ENCODE peak calls at places on chromosomes 11 and 22, in eight cellular contexts. R is heart left ventricle, U is HL-60, G is SK-N-SH, C is body of pancreas, H is tibial nerve, Z is lower lobe of right lung, P is gastrocnemius medialis. N is an unnamed sample.

GRCh38 chr11:119759324-119759723 is 30.3 kb upstream of the NECTIN1 start:
- DNase-seq in P (no peak), G (no peak), Z (no peak), C (no peak), U (no peak), R (no peak), H (no peak), N (no peak)

GRCh38 chr11:70674605-70675004 is 276.3 kb downstream of the CTTN start:
- DNase-seq in G (no peak), P (no peak), R (no peak), H (no peak), Z (peak), C (no peak), U (no peak), N (no peak)

GRCh38 chr22:30226192-30226832 is 20.2 kb downstream of the LIF start:
- DNase-seq in G (no peak), R (no peak), H (no peak), P (no peak), Z (no peak), U (no peak), C (no peak), N (no peak)

GRCh38 chr11:60959445-60959844 is 7.5 kb upstream of the SLC15A3 start:
- DNase-seq in H (no peak), R (no peak), G (no peak), Z (no peak), U (no peak), P (no peak), C (no peak), N (no peak)

GRCh38 chr11:86571273-86571948 is 101.0 kb downstream of the ME3 start:
- DNase-seq in R (no peak), G (peak), C (no peak), P (no peak), Z (no peak), H (no peak), U (no peak), N (no peak)

GRCh38 chr22:32775957-32776356 is 25.5 kb upstream of the TIMP3 start:
- DNase-seq in R (no peak), H (no peak), C (no peak), G (peak), Z (no peak), U (peak), P (no peak), N (no peak)

GRCh38 chr11:75323609-75324008 is 27.9 kb downstream of the ARRB1 start:
- DNase-seq in H (no peak), P (no peak), R (no peak), C (peak), Z (no peak), G (no peak), U (no peak), N (no peak)

GRCh38 chr11:131495417-131495816 is 125.0 kb downstream of the NTM start:
- DNase-seq in H (peak), G (no peak), U (no peak), C (peak), P (no peak), R (no peak), Z (no peak), N (no peak)

GRCh38 chr11:132205496-132205895 is 835.1 kb downstream of the NTM start:
- DNase-seq in G (no peak), C (no peak), H (no peak), Z (no peak), P (no peak), U (no peak), R (no peak), N (no peak)

GRCh38 chr11:3840870-3841425 is at the start of gene RHOG:
- DNase-seq in G (peak), H (peak), C (peak), Z (peak), P (peak), R (peak), U (peak), N (no peak)

GRCh38 chr11:115581871-115582639 is 77.8 kb upstream of the CADM1 start:
- DNase-seq in U (no peak), H (no peak), R (no peak), P (no peak), C (no peak), G (peak), Z (no peak), N (no peak)

GRCh38 chr11:12986194-12986898 is 22.8 kb upstream of the RASSF10 start:
- DNase-seq in U (no peak), Z (no peak), P (no peak), C (no peak), H (no peak), G (no peak), R (no peak), N (no peak)

GRCh38 chr22:37827056-37827455 is 3.9 kb downstream of the GALR3 start:
- DNase-seq in R (no peak), H (no peak), C (no peak), G (no peak), P (no peak), U (no peak), Z (no peak), N (no peak)

GRCh38 chr11:130583866-130584265 is 135.4 kb downstream of the ADAMTS15 start:
- DNase-seq in G (no peak), U (no peak), H (no peak), R (no peak), Z (no peak), C (no peak), P (no peak), N (no peak)

GRCh38 chr11:74989269-74989655 is 529 bp downstream of the NEU3 start:
- DNase-seq in C (no peak), H (no peak), Z (no peak), R (no peak), U (peak), G (peak), P (no peak), N (no peak)

GRCh38 chr11:91243630-91244029 is 981.0 kb upstream of the FAT3 start:
- DNase-seq in Z (no peak), U (no peak), P (no peak), C (no peak), R (no peak), H (no peak), G (no peak), N (no peak)

GRCh38 chr11:114058026-114058706 is 1.3 kb upstream of the ZBTB16 start:
- DNase-seq in C (peak), R (no peak), U (no peak), P (peak), H (no peak), Z (peak), G (no peak), N (no peak)

GRCh38 chr22:33438273-33438672 is 380.1 kb upstream of the SYN3 start:
- DNase-seq in Z (no peak), G (no peak), C (no peak), R (no peak), U (no peak), P (no peak), H (no peak), N (no peak)

GRCh38 chr11:34185926-34186841 is 80.8 kb downstream of the NAT10 start:
- DNase-seq in P (no peak), Z (no peak), H (no peak), C (no peak), U (no peak), R (no peak), G (no peak), N (no peak)

GRCh38 chr11:77130763-77131513 is 2.9 kb downstream of the MYO7A start:
- DNase-seq in U (no peak), C (peak), Z (no peak), G (peak), P (no peak), H (peak), R (peak), N (no peak)

GRCh38 chr11:60376601-60377000 is 1.7 kb upstream of the MS4A7 start:
- DNase-seq in C (no peak), U (no peak), H (no peak), R (no peak), Z (no peak), G (no peak), P (no peak), N (no peak)

GRCh38 chr22:26597480-26597879 is 7.5 kb upstream of the TPST2 start:
- DNase-seq in C (no peak), P (no peak), H (no peak), U (no peak), Z (no peak), R (no peak), G (no peak), N (no peak)

GRCh38 chr22:20882855-20883254 is 24.0 kb downstream of the SNAP29 start:
- DNase-seq in U (no peak), H (no peak), P (no peak), R (no peak), Z (no peak), G (no peak), C (no peak), N (no peak)

GRCh38 chr22:20884454-20884853 is 25.6 kb downstream of the SNAP29 start:
- DNase-seq in U (no peak), R (no peak), P (no peak), G (no peak), C (no peak), Z (no peak), H (no peak), N (no peak)

GRCh38 chr22:20885557-20886323 is 26.9 kb downstream of the SNAP29 start:
- DNase-seq in U (peak), C (peak), H (peak), R (peak), G (peak), P (peak), Z (peak), N (peak)

GRCh38 chr22:20887375-20887774 is 28.6 kb downstream of the SNAP29 start:
- DNase-seq in U (no peak), Z (no peak), P (no peak), R (no peak), C (no peak), H (no peak), G (peak), N (no peak)

GRCh38 chr22:20885017-20885556 is 26.3 kb downstream of the SNAP29 start:
- DNase-seq in H (no peak), R (no peak), P (no peak), U (no peak), C (no peak), Z (no peak), G (peak), N (no peak)
- H3K27ac ChIP-seq in H (no peak), R (peak), P (no peak), U (no peak), C (peak), Z (no peak), G (peak), N (peak)

DNA sequence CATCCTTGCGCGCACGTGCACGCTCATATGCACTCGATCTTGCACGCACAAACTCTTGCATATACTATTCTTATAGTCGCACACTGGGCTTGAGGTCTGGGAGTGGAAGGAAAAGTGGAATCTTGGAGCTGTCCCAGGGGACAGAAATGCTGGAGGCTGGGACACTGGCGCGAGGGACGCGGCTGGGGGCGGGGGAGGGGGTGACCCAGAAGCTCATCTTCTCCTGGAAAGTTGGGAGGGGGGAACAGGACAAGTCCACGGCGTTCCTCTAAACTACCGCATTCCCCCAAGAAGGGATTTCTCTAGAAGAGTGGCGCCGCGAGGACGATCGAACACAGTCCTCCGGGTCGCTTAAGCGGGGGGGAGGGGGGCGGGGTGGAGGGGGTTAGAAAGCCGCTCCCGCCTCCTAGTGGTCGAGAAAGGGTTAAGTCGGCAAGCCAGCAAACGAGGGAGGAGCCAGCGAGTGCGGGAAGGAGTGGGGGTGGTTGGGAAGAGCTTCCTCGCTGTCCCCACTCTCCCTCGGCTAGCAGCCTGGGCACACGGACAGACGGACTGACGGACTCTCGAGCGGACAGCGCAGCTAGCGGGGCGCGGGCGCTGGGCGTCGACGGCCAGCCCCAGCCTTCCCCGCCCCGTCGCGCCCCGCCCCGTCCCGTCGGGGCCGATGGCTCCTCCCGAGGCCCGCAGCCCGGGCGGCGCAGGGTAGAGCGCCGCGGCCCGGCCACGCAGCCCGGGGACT is at the start of gene RTN4RL2:
- DNase-seq in H (no peak), R (peak), G (peak), U (peak), P (no peak), Z (peak), C (peak), N (no peak)
- TF ChIP-seq CTCF in H (no peak), R (peak), G (no peak), U (no peak), P (no peak), Z (peak), C (peak), N (no peak)

DNA sequence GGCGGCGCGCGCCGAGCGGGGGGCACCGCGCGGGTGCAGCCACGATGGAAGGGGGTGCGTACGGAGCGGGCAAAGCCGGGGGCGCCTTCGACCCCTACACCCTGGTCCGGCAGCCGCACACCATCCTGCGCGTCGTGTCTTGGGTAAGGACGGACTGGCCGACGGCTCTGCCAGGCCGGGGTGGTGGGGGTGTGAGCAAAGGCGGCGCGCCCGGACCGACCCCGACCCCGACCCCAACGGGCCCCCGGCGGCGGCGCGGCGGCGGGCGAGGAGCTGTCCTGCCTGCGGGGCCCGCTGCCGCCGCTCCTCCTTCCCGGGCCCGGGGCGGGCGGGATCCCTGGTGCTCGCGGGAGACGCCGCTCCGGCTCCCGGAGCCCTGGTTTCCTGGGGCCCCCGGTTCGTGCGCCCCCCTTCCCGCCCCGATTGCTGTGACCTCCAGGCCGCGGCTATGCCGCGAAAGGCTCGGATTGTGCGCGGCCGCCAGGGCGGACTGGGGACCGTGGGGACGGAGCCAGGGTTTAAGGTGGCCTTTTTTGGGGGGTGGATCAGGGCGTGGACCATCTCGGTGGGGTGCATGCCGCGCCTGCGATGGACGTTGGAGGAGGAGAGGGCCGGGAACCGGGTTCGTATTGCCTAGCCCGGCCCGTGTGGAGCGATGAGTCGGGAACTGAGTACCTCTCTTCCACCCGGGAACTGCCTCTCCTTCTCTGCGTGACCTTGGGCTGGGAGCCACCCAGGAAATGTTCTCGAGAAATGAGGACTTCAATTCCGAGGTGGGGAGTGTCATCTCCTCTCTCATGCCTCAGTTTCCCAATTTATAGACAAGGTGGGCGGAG is at the start of gene SYNGR1:
- DNase-seq in C (peak), U (no peak), G (peak), H (no peak), P (no peak), R (peak), Z (peak), N (peak)
- H3K27ac ChIP-seq in C (peak), U (peak), G (no peak), H (peak), P (peak), R (peak), Z (peak), N (no peak)

GRCh38 chr11:37712246-37712645 is 1114.2 kb upstream of the RAG2 start:
- DNase-seq in U (no peak), Z (no peak), H (no peak), C (no peak), R (no peak), P (no peak), G (peak), N (no peak)
- TF ChIP-seq CTCF in U (no peak), Z (no peak), H (no peak), C (no peak), R (no peak), P (no peak), G (peak), N (no peak)

GRCh38 chr11:64249038-64249437 is 2.3 kb upstream of the PLCB3 start:
- DNase-seq in P (no peak), G (no peak), Z (no peak), H (no peak), R (no peak), C (no peak), U (no peak), N (no peak)
- H3K27ac ChIP-seq in P (no peak), G (no peak), Z (no peak), H (no peak), R (no peak), C (no peak), U (no peak), N (no peak)

N was measured in CD4-positive, alpha-beta T cell.